ENCODE peak calls at places on chromosomes 13 and 19, in eight cellular contexts. Z, M, R, H, Q, O, G and L are unnamed samples.

GRCh38 chr13:74132152-74132767 is 1.9 kb downstream of the KLF12 start:
- DNase-seq in Z (no peak), M (peak; percentile 39), R (no peak), H (peak; percentile 11), Q (no peak), O (peak; percentile 21), G (no peak), L (no peak)

GRCh38 chr13:94708031-94708571 is 4.2 kb downstream of the SOX21 start:
- DNase-seq in Z (no peak), M (no peak), R (no peak), H (no peak), Q (no peak), O (peak; percentile 87), G (no peak), L (no peak)

GRCh38 chr19:13974073-13974472 is 21.8 kb downstream of the DCAF15 start:
- DNase-seq in Z (no peak), M (no peak), R (peak; percentile 32), H (peak; percentile 79), Q (no peak), O (peak; percentile 98), G (peak; percentile 31), L (no peak)

GRCh38 chr13:26050568-26051230 is 1.1 kb downstream of the SHISA2 start:
- DNase-seq in Z (peak; percentile 72), M (no peak), R (peak; percentile 2), H (peak; percentile 48), Q (no peak), O (peak; percentile 79), G (peak; percentile 23), L (no peak)

GRCh38 chr13:77509221-77509620 is 26.3 kb upstream of the SCEL start:
- DNase-seq in Z (no peak), M (peak; percentile 8), R (no peak), H (no peak), Q (no peak), O (no peak), G (no peak), L (no peak)

GRCh38 chr19:44722131-44723121 is 23.5 kb downstream of the CEACAM16 start:
- DNase-seq in Z (no peak), M (no peak), R (peak; percentile 60), H (no peak), Q (no peak), O (no peak), G (no peak), L (no peak)

GRCh38 chr19:48958006-48958405 is 3.3 kb downstream of the BAX start:
- DNase-seq in Z (no peak), M (no peak), R (no peak), H (no peak), Q (no peak), O (no peak), G (no peak), L (no peak)

GRCh38 chr13:30396434-30397075 is 25.7 kb upstream of the UBE2L5 start:
- DNase-seq in Z (no peak), M (peak; percentile 19), R (no peak), H (peak; percentile 58), Q (no peak), O (peak; percentile 12), G (no peak), L (no peak)

GRCh38 chr19:52695996-52696395 is 38.8 kb downstream of the ZNF611 start:
- DNase-seq in Z (no peak), M (no peak), R (no peak), H (no peak), Q (no peak), O (peak; percentile 51), G (no peak), L (no peak)

GRCh38 chr19:6800991-6801396 is 28.5 kb downstream of the VAV1 start:
- DNase-seq in Z (no peak), M (peak; percentile 38), R (peak; percentile 96), H (peak; percentile 81), Q (no peak), O (no peak), G (no peak), L (no peak)

GRCh38 chr19:23409392-23410048 is 14.2 kb upstream of the ZNF91 start:
- DNase-seq in Z (no peak), M (no peak), R (no peak), H (no peak), Q (no peak), O (no peak), G (no peak), L (no peak)

GRCh38 chr13:57635541-57635940 is 4.0 kb downstream of the PCDH17 start:
- DNase-seq in Z (no peak), M (no peak), R (no peak), H (no peak), Q (no peak), O (no peak), G (no peak), L (no peak)

GRCh38 chr13:94858856-94859811 is 146.8 kb upstream of the SOX21 start:
- DNase-seq in Z (no peak), M (peak; percentile 5), R (no peak), H (no peak), Q (no peak), O (peak; percentile 13), G (peak; percentile 65), L (peak; percentile 26)

GRCh38 chr13:110369400-110369799 is 62.3 kb downstream of the COL4A2 start:
- DNase-seq in Z (no peak), M (no peak), R (no peak), H (no peak), Q (no peak), O (no peak), G (no peak), L (no peak)

GRCh38 chr19:13839193-13839937 is 37.6 kb upstream of the NANOS3 start:
- DNase-seq in Z (peak; percentile 96), M (peak; percentile 84), R (peak; percentile 57), H (peak; percentile 83), Q (no peak), O (peak; percentile 78), G (peak; percentile 79), L (peak; percentile 73)

GRCh38 chr13:112782433-112783010 is 92.7 kb downstream of the ATP11A start:
- DNase-seq in Z (no peak), M (no peak), R (no peak), H (no peak), Q (no peak), O (no peak), G (peak; percentile 50), L (no peak)

GRCh38 chr19:3028305-3029069 is 593 bp downstream of the TLE2 start:
- DNase-seq in Z (peak; percentile 83), M (no peak), R (no peak), H (no peak), Q (no peak), O (peak; percentile 79), G (no peak), L (peak; percentile 78)

GRCh38 chr19:55256562-55257460 is 2.0 kb downstream of the PPP6R1 start:
- DNase-seq in Z (no peak), M (no peak), R (no peak), H (no peak), Q (no peak), O (no peak), G (peak; percentile 63), L (no peak)

GRCh38 chr13:102757006-102757405 is 16.6 kb downstream of the TEX30 start:
- DNase-seq in Z (no peak), M (no peak), R (no peak), H (peak; percentile 67), Q (no peak), O (no peak), G (no peak), L (no peak)

GRCh38 chr19:38429055-38429810 is 3.2 kb upstream of the RASGRP4 start:
- DNase-seq in Z (no peak), M (no peak), R (no peak), H (peak; percentile 32), Q (no peak), O (no peak), G (no peak), L (no peak)

GRCh38 chr13:110944121-110944967 is 29.5 kb upstream of the ANKRD10 start:
- DNase-seq in Z (no peak), M (peak; percentile 69), R (peak; percentile 65), H (peak; percentile 64), Q (no peak), O (peak; percentile 60), G (no peak), L (peak; percentile 58)

GRCh38 chr19:42423462-42424344 is 3.5 kb downstream of the LIPE start:
- DNase-seq in Z (peak; percentile 94), M (peak; percentile 90), R (peak; percentile 94), H (peak; percentile 86), Q (peak; percentile 59), O (peak; percentile 99), G (peak; percentile 94), L (peak; percentile 85)

GRCh38 chr13:51928231-51928630 is 66.5 kb downstream of the CCDC70 start:
- DNase-seq in Z (no peak), M (no peak), R (no peak), H (no peak), Q (no peak), O (no peak), G (no peak), L (no peak)

GRCh38 chr13:114068723-114069322 is 63.6 kb downstream of the RASA3 start:
- DNase-seq in Z (peak; percentile 74), M (peak; percentile 77), R (peak; percentile 56), H (no peak), Q (no peak), O (no peak), G (no peak), L (peak; percentile 56)
- H3K4me1 ChIP-seq in Z (peaks cover 20% of the 10 kb centered on the region), M (peaks cover 47% of the 10 kb centered on the region), R (peaks cover 51% of the 10 kb centered on the region), H (peaks cover 27% of the 10 kb centered on the region), Q (peaks cover 55% of the 10 kb centered on the region), O (peaks cover 9% of the 10 kb centered on the region), G (peaks cover 36% of the 10 kb centered on the region), L (peaks cover 10% of the 10 kb centered on the region)

GRCh38 chr19:15173746-15174404 is 26.9 kb downstream of the NOTCH3 start:
- DNase-seq in Z (no peak), M (no peak), R (no peak), H (peak; percentile 38), Q (no peak), O (peak; percentile 49), G (no peak), L (no peak)
- TF ChIP-seq CTCF in Z (no peak), M (peak; percentile 23), R (no peak), H (peak; percentile 40), Q (no peak), O (peak; percentile 13), G (no peak), L (no peak)

GRCh38 chr19:10427169-10427568 is 6.8 kb downstream of the PDE4A start:
- DNase-seq in Z (no peak), M (no peak), R (no peak), H (no peak), Q (no peak), O (no peak), G (no peak), L (no peak)

GRCh38 chr19:10430505-10431253 is 10.3 kb downstream of the PDE4A start:
- DNase-seq in Z (peak; percentile 88), M (peak; percentile 37), R (no peak), H (no peak), Q (no peak), O (peak; percentile 41), G (no peak), L (peak; percentile 56)

GRCh38 chr19:10431943-10432735 is 11.8 kb downstream of the PDE4A start:
- DNase-seq in Z (peak; percentile 92), M (no peak), R (no peak), H (no peak), Q (no peak), O (peak; percentile 60), G (peak; percentile 37), L (peak; percentile 80)

GRCh38 chr19:10431254-10431942 is 11.1 kb downstream of the PDE4A start:
- DNase-seq in Z (peak; percentile 83), M (no peak), R (no peak), H (no peak), Q (no peak), O (peak; percentile 49), G (no peak), L (no peak)

GRCh38 chr19:10428996-10429381 is 8.7 kb downstream of the PDE4A start:
- DNase-seq in Z (no peak), M (no peak), R (no peak), H (no peak), Q (no peak), O (no peak), G (no peak), L (no peak)
- H3K27ac ChIP-seq in Z (no peak overlapping the region), M (no peak overlapping the region), R (no peak overlapping the region), H (no peak overlapping the region), Q (no peak overlapping the region), O (no peak overlapping the region), G (no peak overlapping the region), L (no peak overlapping the region)

GRCh38 chr19:18009412-18010066 is 1.6 kb downstream of the ARRDC2 start:
- DNase-seq in Z (no peak), M (peak; percentile 17), R (no peak), H (no peak), Q (no peak), O (no peak), G (no peak), L (no peak)
- H3K4me1 ChIP-seq in Z (peaks cover 19% of the 10 kb centered on the region), M (peaks cover 8% of the 10 kb centered on the region), R (peaks cover 36% of the 10 kb centered on the region), H (peaks cover 12% of the 10 kb centered on the region), Q (peaks cover 43% of the 10 kb centered on the region), O (no peaks in the 10 kb centered on the region), G (peaks cover 5% of the 10 kb centered on the region), L (no peaks in the 10 kb centered on the region)